ENCODE peak calls at places on chromosome 6, in five cellular contexts. One of them, this sample, is unnamed.
A peak's percentile ranks its signal among the peaks of the same experiment; 100 is the strongest.

GRCh38 chr6:166402582-166403277 is 20.0 kb upstream of the MPC1 start:
- DNase-seq in H1: no peak
- DNase-seq in HepG2: no peak
- DNase-seq in GM12878: no peak
- DNase-seq in NT2/D1: no peak
- DNase-seq in this sample: peak; percentile 62

GRCh38 chr6:146829792-146830565 is 231.2 kb downstream of the ADGB start:
- DNase-seq in H1: no peak
- DNase-seq in GM12878: no peak
- DNase-seq in HepG2: no peak
- DNase-seq in NT2/D1: no peak
- DNase-seq in this sample: no peak

GRCh38 chr6:137964876-137965275 is 97.8 kb downstream of the TNFAIP3 start:
- DNase-seq in NT2/D1: no peak
- DNase-seq in H1: no peak
- DNase-seq in GM12878: no peak
- DNase-seq in HepG2: no peak
- DNase-seq in this sample: no peak

GRCh38 chr6:112571486-112571885 is 224.4 kb downstream of the RFPL4B start:
- DNase-seq in H1: no peak
- DNase-seq in HepG2: no peak
- DNase-seq in GM12878: no peak
- DNase-seq in NT2/D1: no peak
- DNase-seq in this sample: no peak

GRCh38 chr6:41167173-41167963 is 4.5 kb upstream of the TREM2 start:
- DNase-seq in GM12878: no peak
- DNase-seq in NT2/D1: no peak
- DNase-seq in H1: no peak
- DNase-seq in HepG2: no peak
- DNase-seq in this sample: no peak

GRCh38 chr6:23446394-23447001 is 679.5 kb upstream of the NRSN1 start:
- DNase-seq in H1: no peak
- DNase-seq in NT2/D1: no peak
- DNase-seq in HepG2: no peak
- DNase-seq in GM12878: no peak
- DNase-seq in this sample: peak; percentile 12

GRCh38 chr6:128511518-128511917 is 8.9 kb downstream of the PTPRK start:
- DNase-seq in GM12878: peak; percentile 27
- DNase-seq in H1: no peak
- DNase-seq in HepG2: no peak
- DNase-seq in NT2/D1: no peak
- DNase-seq in this sample: no peak

GRCh38 chr6:3337521-3338350 is 79.0 kb downstream of the PSMG4 start:
- DNase-seq in HepG2: peak; percentile 58
- DNase-seq in H1: no peak
- DNase-seq in NT2/D1: no peak
- DNase-seq in GM12878: no peak
- DNase-seq in this sample: no peak

GRCh38 chr6:90471297-90471696 is 115.6 kb downstream of the MAP3K7 start:
- DNase-seq in GM12878: no peak
- DNase-seq in HepG2: no peak
- DNase-seq in H1: no peak
- DNase-seq in NT2/D1: no peak
- DNase-seq in this sample: no peak

GRCh38 chr6:10478187-10479040 is 42.7 kb upstream of the GCNT2 start:
- DNase-seq in H1: no peak
- DNase-seq in GM12878: no peak
- DNase-seq in HepG2: peak; percentile 58
- DNase-seq in NT2/D1: peak; percentile 25
- DNase-seq in this sample: peak; percentile 51

GRCh38 chr6:79249136-79249535 is 14.7 kb upstream of the HMGN3 start:
- DNase-seq in GM12878: no peak
- DNase-seq in H1: no peak
- DNase-seq in HepG2: no peak
- DNase-seq in NT2/D1: no peak
- DNase-seq in this sample: no peak

GRCh38 chr6:73413102-73413501 is 18.5 kb downstream of the DDX43 start:
- DNase-seq in NT2/D1: no peak
- DNase-seq in GM12878: no peak
- DNase-seq in HepG2: no peak
- DNase-seq in H1: no peak
- DNase-seq in this sample: no peak

GRCh38 chr6:124683507-124683906 is 278.7 kb upstream of the RNF217 start:
- DNase-seq in GM12878: no peak
- DNase-seq in H1: no peak
- DNase-seq in HepG2: no peak
- DNase-seq in NT2/D1: peak; percentile 22
- DNase-seq in this sample: peak; percentile 12

GRCh38 chr6:13932785-13933184 is 8.0 kb downstream of the RNF182 start:
- DNase-seq in NT2/D1: no peak
- DNase-seq in HepG2: no peak
- DNase-seq in H1: no peak
- DNase-seq in GM12878: no peak
- DNase-seq in this sample: no peak

GRCh38 chr6:13929196-13929595 is 4.4 kb downstream of the RNF182 start:
- DNase-seq in GM12878: no peak
- DNase-seq in NT2/D1: no peak
- DNase-seq in H1: no peak
- DNase-seq in HepG2: no peak
- DNase-seq in this sample: no peak

GRCh38 chr6:13931797-13932402 is 7.1 kb downstream of the RNF182 start:
- DNase-seq in HepG2: no peak
- DNase-seq in NT2/D1: no peak
- DNase-seq in H1: no peak
- DNase-seq in GM12878: no peak
- DNase-seq in this sample: no peak

GRCh38 chr6:13935190-13935880 is 10.6 kb downstream of the RNF182 start:
- DNase-seq in H1: no peak
- DNase-seq in HepG2: no peak
- DNase-seq in NT2/D1: no peak
- DNase-seq in GM12878: no peak
- DNase-seq in this sample: no peak

GRCh38 chr6:13934721-13935120 is 10.0 kb downstream of the RNF182 start:
- DNase-seq in GM12878: no peak
- DNase-seq in HepG2: no peak
- DNase-seq in H1: no peak
- DNase-seq in NT2/D1: no peak
- DNase-seq in this sample: no peak
- TF ChIP-seq SUZ12 in GM12878: no peak
- TF ChIP-seq SUZ12 in HepG2: no peak
- TF ChIP-seq SUZ12 in H1: no peak
- TF ChIP-seq SUZ12 in NT2/D1: no peak
- TF ChIP-seq SUZ12 in this sample: no peak

GRCh38 chr6:35320031-35320410 is 22.3 kb upstream of the PPARD start:
- DNase-seq in H1: no peak
- DNase-seq in HepG2: no peak
- DNase-seq in GM12878: no peak
- DNase-seq in NT2/D1: no peak
- DNase-seq in this sample: no peak
- TF ChIP-seq SUZ12 in H1: no peak
- TF ChIP-seq SUZ12 in HepG2: no peak
- TF ChIP-seq SUZ12 in GM12878: no peak
- TF ChIP-seq SUZ12 in NT2/D1: no peak
- TF ChIP-seq SUZ12 in this sample: no peak

DNA sequence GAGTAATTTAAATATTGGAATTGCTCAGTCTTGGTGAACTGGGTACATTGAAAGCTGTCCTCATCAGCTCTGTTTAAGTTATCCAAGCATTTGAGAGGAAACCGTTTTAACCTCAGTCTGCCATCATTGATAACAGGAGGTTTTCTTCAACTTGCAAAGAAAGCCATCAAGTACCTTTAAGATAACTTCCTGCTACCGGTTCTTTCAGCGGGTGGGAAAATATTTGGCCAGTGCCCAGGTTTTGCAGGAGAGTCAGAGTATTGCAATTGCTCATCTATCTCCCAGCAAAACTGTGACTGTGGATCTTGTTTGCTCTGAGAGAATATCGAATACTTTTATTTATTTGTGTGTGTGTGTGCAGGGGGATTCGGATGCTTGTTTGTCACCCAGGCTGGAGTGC is 31.2 kb upstream of the F13A1 start:
- DNase-seq in HepG2: no peak
- DNase-seq in H1: no peak
- DNase-seq in GM12878: no peak
- DNase-seq in NT2/D1: no peak
- DNase-seq in this sample: no peak
- TF ChIP-seq SUZ12 in HepG2: no peak
- TF ChIP-seq SUZ12 in H1: no peak
- TF ChIP-seq SUZ12 in GM12878: no peak
- TF ChIP-seq SUZ12 in NT2/D1: no peak
- TF ChIP-seq SUZ12 in this sample: no peak

DNA sequence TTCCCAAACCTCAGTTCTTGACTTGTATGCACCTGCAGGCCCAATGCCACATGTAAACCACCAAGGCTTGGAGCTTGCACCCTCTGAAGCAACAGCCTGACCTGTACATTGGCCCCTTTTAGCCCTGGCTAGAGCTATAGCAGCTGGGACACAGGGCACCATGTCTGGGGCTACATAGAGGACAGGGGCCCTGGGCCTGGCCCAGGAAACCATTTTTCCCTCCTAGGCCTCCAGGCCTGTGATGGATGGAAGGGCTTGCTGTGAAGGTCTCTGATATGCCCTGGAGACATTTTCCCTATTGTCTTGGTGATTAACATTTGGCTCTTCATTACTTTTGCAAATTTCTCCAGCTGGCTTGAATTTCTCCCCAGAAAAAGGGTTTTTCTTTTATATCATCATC is 64.6 kb downstream of the SLC35F1 start:
- DNase-seq in GM12878: no peak
- DNase-seq in HepG2: no peak
- DNase-seq in H1: no peak
- DNase-seq in NT2/D1: no peak
- DNase-seq in this sample: no peak
- TF ChIP-seq SUZ12 in GM12878: no peak
- TF ChIP-seq SUZ12 in HepG2: no peak
- TF ChIP-seq SUZ12 in H1: no peak
- TF ChIP-seq SUZ12 in NT2/D1: no peak
- TF ChIP-seq SUZ12 in this sample: no peak

GRCh38 chr6:39295538-39295937 is 18.7 kb downstream of the KCNK17 start:
- DNase-seq in NT2/D1: no peak
- DNase-seq in GM12878: no peak
- DNase-seq in HepG2: no peak
- DNase-seq in H1: no peak
- DNase-seq in this sample: no peak

GRCh38 chr6:39294899-39295298 is 19.3 kb downstream of the KCNK17 start:
- DNase-seq in HepG2: no peak
- DNase-seq in H1: no peak
- DNase-seq in NT2/D1: no peak
- DNase-seq in GM12878: no peak
- DNase-seq in this sample: no peak

GRCh38 chr6:39298061-39298460 is 16.2 kb downstream of the KCNK17 start:
- DNase-seq in NT2/D1: no peak
- DNase-seq in GM12878: no peak
- DNase-seq in HepG2: peak; percentile 53
- DNase-seq in H1: no peak
- DNase-seq in this sample: no peak

GRCh38 chr6:39294133-39294532 is 20.1 kb downstream of the KCNK17 start:
- DNase-seq in H1: no peak
- DNase-seq in GM12878: no peak
- DNase-seq in NT2/D1: no peak
- DNase-seq in HepG2: no peak
- DNase-seq in this sample: no peak

GRCh38 chr6:39296745-39297640 is 17.2 kb downstream of the KCNK17 start:
- DNase-seq in GM12878: no peak
- DNase-seq in NT2/D1: no peak
- DNase-seq in HepG2: no peak
- DNase-seq in H1: no peak
- DNase-seq in this sample: no peak
- TF ChIP-seq SUZ12 in GM12878: no peak
- TF ChIP-seq SUZ12 in NT2/D1: no peak
- TF ChIP-seq SUZ12 in HepG2: no peak
- TF ChIP-seq SUZ12 in H1: no peak
- TF ChIP-seq SUZ12 in this sample: no peak